ENCODE peak calls at places on chromosomes 11 and 22, in five cellular contexts. One of them, this sample, is unnamed. For H3K4me1, the result is how much of the 10 kb centered on the place peaks cover.

GRCh38 chr22:19766506-19767426 is 6.2 kb downstream of the TBX1 start:
- DNase-seq in cardiac muscle cell: peak
- DNase-seq in OCI-LY7: peak
- DNase-seq in CD4-positive, CD25-positive, alpha-beta regulatory T cell: peak
- DNase-seq in thoracic aorta: no peak
- DNase-seq in this sample: peak

GRCh38 chr11:91800208-91800914 is 424.3 kb upstream of the FAT3 start:
- DNase-seq in cardiac muscle cell: no peak
- DNase-seq in OCI-LY7: no peak
- DNase-seq in CD4-positive, CD25-positive, alpha-beta regulatory T cell: no peak
- DNase-seq in thoracic aorta: no peak
- DNase-seq in this sample: no peak

GRCh38 chr22:36417281-36417686 is 29.5 kb upstream of the MYH9 start:
- DNase-seq in cardiac muscle cell: no peak
- DNase-seq in OCI-LY7: peak
- DNase-seq in CD4-positive, CD25-positive, alpha-beta regulatory T cell: no peak
- DNase-seq in thoracic aorta: no peak
- DNase-seq in this sample: no peak

GRCh38 chr22:37260939-37261338 is 16.9 kb upstream of the RAC2 start:
- DNase-seq in cardiac muscle cell: peak
- DNase-seq in OCI-LY7: peak
- DNase-seq in CD4-positive, CD25-positive, alpha-beta regulatory T cell: peak
- DNase-seq in thoracic aorta: no peak
- DNase-seq in this sample: no peak

GRCh38 chr11:132980721-132981120 is 551.6 kb downstream of the OPCML start:
- DNase-seq in cardiac muscle cell: no peak
- DNase-seq in OCI-LY7: no peak
- DNase-seq in CD4-positive, CD25-positive, alpha-beta regulatory T cell: no peak
- DNase-seq in thoracic aorta: no peak
- DNase-seq in this sample: no peak

GRCh38 chr11:57775474-57775873 is 13.9 kb downstream of the CTNND1 start:
- DNase-seq in cardiac muscle cell: no peak
- DNase-seq in OCI-LY7: no peak
- DNase-seq in CD4-positive, CD25-positive, alpha-beta regulatory T cell: no peak
- DNase-seq in thoracic aorta: no peak
- DNase-seq in this sample: no peak

GRCh38 chr22:17753401-17753989 is 20.8 kb downstream of the BID start:
- DNase-seq in cardiac muscle cell: no peak
- DNase-seq in OCI-LY7: no peak
- DNase-seq in CD4-positive, CD25-positive, alpha-beta regulatory T cell: no peak
- DNase-seq in thoracic aorta: no peak
- DNase-seq in this sample: no peak

GRCh38 chr11:31779268-31779879 is 31.7 kb downstream of the PAX6 start:
- DNase-seq in cardiac muscle cell: no peak
- DNase-seq in OCI-LY7: no peak
- DNase-seq in CD4-positive, CD25-positive, alpha-beta regulatory T cell: no peak
- DNase-seq in thoracic aorta: no peak
- DNase-seq in this sample: no peak

GRCh38 chr11:40133526-40133925 is 1325.9 kb downstream of the LRRC4C start:
- DNase-seq in cardiac muscle cell: no peak
- DNase-seq in OCI-LY7: no peak
- DNase-seq in CD4-positive, CD25-positive, alpha-beta regulatory T cell: no peak
- DNase-seq in thoracic aorta: no peak
- DNase-seq in this sample: no peak

GRCh38 chr22:41256898-41257260 is 16.1 kb upstream of the CHADL start:
- DNase-seq in cardiac muscle cell: no peak
- DNase-seq in OCI-LY7: no peak
- DNase-seq in CD4-positive, CD25-positive, alpha-beta regulatory T cell: no peak
- DNase-seq in thoracic aorta: no peak
- DNase-seq in this sample: no peak

GRCh38 chr22:26527574-26528465 is 15.5 kb upstream of the TFIP11 start:
- DNase-seq in cardiac muscle cell: peak
- DNase-seq in OCI-LY7: no peak
- DNase-seq in CD4-positive, CD25-positive, alpha-beta regulatory T cell: no peak
- DNase-seq in thoracic aorta: no peak
- DNase-seq in this sample: peak

GRCh38 chr11:74731301-74732094 is at the start of gene CHRDL2:
- DNase-seq in cardiac muscle cell: peak
- DNase-seq in OCI-LY7: no peak
- DNase-seq in CD4-positive, CD25-positive, alpha-beta regulatory T cell: no peak
- DNase-seq in thoracic aorta: no peak
- DNase-seq in this sample: no peak

GRCh38 chr11:118373871-118374270 is 14.5 kb downstream of the UBE4A start:
- DNase-seq in cardiac muscle cell: no peak
- DNase-seq in OCI-LY7: no peak
- DNase-seq in CD4-positive, CD25-positive, alpha-beta regulatory T cell: no peak
- DNase-seq in thoracic aorta: no peak
- DNase-seq in this sample: no peak

GRCh38 chr11:70951139-70951804 is 301.1 kb downstream of the SHANK2 start:
- DNase-seq in cardiac muscle cell: no peak
- DNase-seq in OCI-LY7: peak
- DNase-seq in CD4-positive, CD25-positive, alpha-beta regulatory T cell: no peak
- DNase-seq in thoracic aorta: no peak
- DNase-seq in this sample: no peak

GRCh38 chr11:79253280-79253679 is 187.6 kb downstream of the TENM4 start:
- DNase-seq in cardiac muscle cell: no peak
- DNase-seq in OCI-LY7: no peak
- DNase-seq in CD4-positive, CD25-positive, alpha-beta regulatory T cell: no peak
- DNase-seq in thoracic aorta: no peak
- DNase-seq in this sample: no peak

GRCh38 chr11:117983163-117983475 is 3.1 kb upstream of the IL10RA start:
- DNase-seq in cardiac muscle cell: no peak
- DNase-seq in OCI-LY7: no peak
- DNase-seq in CD4-positive, CD25-positive, alpha-beta regulatory T cell: no peak
- DNase-seq in thoracic aorta: no peak
- DNase-seq in this sample: no peak

GRCh38 chr11:57680552-57680874 is 12.6 kb downstream of the ZDHHC5 start:
- DNase-seq in cardiac muscle cell: no peak
- DNase-seq in OCI-LY7: no peak
- DNase-seq in CD4-positive, CD25-positive, alpha-beta regulatory T cell: no peak
- DNase-seq in thoracic aorta: no peak
- DNase-seq in this sample: no peak

GRCh38 chr11:27820249-27820648 is 120.0 kb upstream of the BDNF start:
- DNase-seq in cardiac muscle cell: no peak
- DNase-seq in OCI-LY7: no peak
- DNase-seq in CD4-positive, CD25-positive, alpha-beta regulatory T cell: no peak
- DNase-seq in thoracic aorta: no peak
- DNase-seq in this sample: no peak

GRCh38 chr11:86802601-86803051 is 2.3 kb downstream of the PRSS23 start:
- DNase-seq in cardiac muscle cell: peak
- DNase-seq in OCI-LY7: peak
- DNase-seq in CD4-positive, CD25-positive, alpha-beta regulatory T cell: no peak
- DNase-seq in thoracic aorta: no peak
- DNase-seq in this sample: no peak

GRCh38 chr11:64303109-64304031 is 2.0 kb upstream of the ESRRA start:
- DNase-seq in cardiac muscle cell: no peak
- DNase-seq in OCI-LY7: no peak
- DNase-seq in CD4-positive, CD25-positive, alpha-beta regulatory T cell: no peak
- DNase-seq in thoracic aorta: no peak
- DNase-seq in this sample: no peak

GRCh38 chr11:126352934-126353801 is 2.3 kb upstream of the ST3GAL4 start:
- DNase-seq in cardiac muscle cell: no peak
- DNase-seq in OCI-LY7: peak
- DNase-seq in CD4-positive, CD25-positive, alpha-beta regulatory T cell: no peak
- DNase-seq in thoracic aorta: no peak
- DNase-seq in this sample: no peak

GRCh38 chr11:96342131-96342970 is 644 bp downstream of the MAML2 start:
- DNase-seq in cardiac muscle cell: no peak
- DNase-seq in OCI-LY7: peak
- DNase-seq in CD4-positive, CD25-positive, alpha-beta regulatory T cell: no peak
- DNase-seq in thoracic aorta: no peak
- DNase-seq in this sample: no peak

GRCh38 chr22:46256358-46256958 is 6.4 kb upstream of the CDPF1 start:
- DNase-seq in cardiac muscle cell: no peak
- DNase-seq in OCI-LY7: no peak
- DNase-seq in CD4-positive, CD25-positive, alpha-beta regulatory T cell: no peak
- DNase-seq in thoracic aorta: no peak
- DNase-seq in this sample: no peak

GRCh38 chr22:47386812-47387510 is 624.5 kb downstream of the TBC1D22A start:
- DNase-seq in cardiac muscle cell: no peak
- DNase-seq in OCI-LY7: no peak
- DNase-seq in CD4-positive, CD25-positive, alpha-beta regulatory T cell: no peak
- DNase-seq in thoracic aorta: no peak
- DNase-seq in this sample: no peak

GRCh38 chr22:33658775-33659174 is 261.5 kb downstream of the LARGE1 start:
- DNase-seq in cardiac muscle cell: no peak
- DNase-seq in OCI-LY7: no peak
- DNase-seq in CD4-positive, CD25-positive, alpha-beta regulatory T cell: no peak
- DNase-seq in thoracic aorta: no peak
- DNase-seq in this sample: peak

GRCh38 chr11:13440100-13440855 is 22.7 kb downstream of the BTBD10 start:
- DNase-seq in cardiac muscle cell: peak
- DNase-seq in OCI-LY7: no peak
- DNase-seq in CD4-positive, CD25-positive, alpha-beta regulatory T cell: no peak
- DNase-seq in thoracic aorta: no peak
- DNase-seq in this sample: no peak

GRCh38 chr11:120337133-120337895 is 1.1 kb downstream of the ARHGEF12 start:
- DNase-seq in cardiac muscle cell: peak
- DNase-seq in OCI-LY7: peak
- DNase-seq in CD4-positive, CD25-positive, alpha-beta regulatory T cell: no peak
- DNase-seq in thoracic aorta: peak
- DNase-seq in this sample: peak

GRCh38 chr11:19441752-19442553 is 201.2 kb upstream of the E2F8 start:
- DNase-seq in cardiac muscle cell: peak
- DNase-seq in OCI-LY7: peak
- DNase-seq in CD4-positive, CD25-positive, alpha-beta regulatory T cell: no peak
- DNase-seq in thoracic aorta: peak
- DNase-seq in this sample: no peak

GRCh38 chr22:35409783-35410662 is 10.1 kb downstream of the MCM5 start:
- DNase-seq in cardiac muscle cell: no peak
- DNase-seq in OCI-LY7: peak
- DNase-seq in CD4-positive, CD25-positive, alpha-beta regulatory T cell: no peak
- DNase-seq in thoracic aorta: no peak
- DNase-seq in this sample: no peak

GRCh38 chr22:16829985-16830384 is 4.8 kb upstream of the XKR3 start:
- DNase-seq in cardiac muscle cell: no peak
- DNase-seq in OCI-LY7: no peak
- DNase-seq in CD4-positive, CD25-positive, alpha-beta regulatory T cell: no peak
- DNase-seq in thoracic aorta: no peak
- DNase-seq in this sample: no peak

GRCh38 chr11:67316882-67317364 is 13.6 kb downstream of the SSH3 start:
- DNase-seq in cardiac muscle cell: no peak
- DNase-seq in OCI-LY7: no peak
- DNase-seq in CD4-positive, CD25-positive, alpha-beta regulatory T cell: no peak
- DNase-seq in thoracic aorta: no peak
- DNase-seq in this sample: no peak

GRCh38 chr11:112822478-112823274 is 138.5 kb upstream of the NCAM1 start:
- DNase-seq in cardiac muscle cell: no peak
- DNase-seq in OCI-LY7: no peak
- DNase-seq in CD4-positive, CD25-positive, alpha-beta regulatory T cell: no peak
- DNase-seq in thoracic aorta: no peak
- DNase-seq in this sample: no peak

GRCh38 chr11:107916671-107917241 is 11.5 kb upstream of the RAB39A start:
- DNase-seq in cardiac muscle cell: peak
- DNase-seq in OCI-LY7: peak
- DNase-seq in CD4-positive, CD25-positive, alpha-beta regulatory T cell: peak
- DNase-seq in thoracic aorta: no peak
- DNase-seq in this sample: no peak

GRCh38 chr11:74680703-74681531 is 50.3 kb downstream of the CHRDL2 start:
- DNase-seq in cardiac muscle cell: no peak
- DNase-seq in OCI-LY7: no peak
- DNase-seq in CD4-positive, CD25-positive, alpha-beta regulatory T cell: no peak
- DNase-seq in thoracic aorta: no peak
- DNase-seq in this sample: no peak

GRCh38 chr11:120344302-120345004 is 8.2 kb downstream of the ARHGEF12 start:
- DNase-seq in cardiac muscle cell: no peak
- DNase-seq in OCI-LY7: peak
- DNase-seq in CD4-positive, CD25-positive, alpha-beta regulatory T cell: peak
- DNase-seq in thoracic aorta: no peak
- DNase-seq in this sample: no peak

DNA sequence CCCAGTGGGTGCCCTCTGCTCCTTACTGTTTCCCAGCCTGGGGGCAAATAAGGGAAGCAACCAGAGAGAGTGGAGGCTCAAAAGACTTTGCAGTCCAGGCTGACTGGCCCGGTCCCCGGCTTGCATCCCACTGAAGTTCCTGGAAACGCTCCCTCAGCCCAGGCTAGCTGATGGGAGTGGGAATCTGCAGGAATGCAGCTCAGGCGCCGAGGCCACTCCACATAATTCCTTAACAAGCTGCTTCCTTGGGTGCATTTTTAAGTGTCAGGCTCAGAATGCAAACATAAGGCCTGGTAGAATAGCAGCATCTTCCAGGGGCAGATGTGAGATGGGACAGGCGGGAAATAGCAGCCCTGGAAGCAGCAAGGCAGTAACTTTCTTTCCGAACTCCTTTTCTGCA is 39.1 kb downstream of the RPL27A start:
- DNase-seq in cardiac muscle cell: no peak
- DNase-seq in OCI-LY7: no peak
- DNase-seq in CD4-positive, CD25-positive, alpha-beta regulatory T cell: no peak
- DNase-seq in thoracic aorta: no peak
- DNase-seq in this sample: no peak
- H3K27ac ChIP-seq in cardiac muscle cell: no peak
- H3K27ac ChIP-seq in OCI-LY7: no peak
- H3K27ac ChIP-seq in CD4-positive, CD25-positive, alpha-beta regulatory T cell: no peak
- H3K27ac ChIP-seq in thoracic aorta: peak
- H3K27ac ChIP-seq in this sample: peak

GRCh38 chr22:27797793-27798525 is 3.6 kb downstream of the MN1 start:
- DNase-seq in cardiac muscle cell: peak
- DNase-seq in OCI-LY7: no peak
- DNase-seq in CD4-positive, CD25-positive, alpha-beta regulatory T cell: no peak
- DNase-seq in thoracic aorta: no peak
- DNase-seq in this sample: no peak

GRCh38 chr22:27796829-27797792 is 4.4 kb downstream of the MN1 start:
- DNase-seq in cardiac muscle cell: no peak
- DNase-seq in OCI-LY7: no peak
- DNase-seq in CD4-positive, CD25-positive, alpha-beta regulatory T cell: no peak
- DNase-seq in thoracic aorta: no peak
- DNase-seq in this sample: peak

GRCh38 chr22:27794244-27794643 is 7.3 kb downstream of the MN1 start:
- DNase-seq in cardiac muscle cell: peak
- DNase-seq in OCI-LY7: no peak
- DNase-seq in CD4-positive, CD25-positive, alpha-beta regulatory T cell: no peak
- DNase-seq in thoracic aorta: no peak
- DNase-seq in this sample: no peak

GRCh38 chr22:27795053-27795452 is 6.5 kb downstream of the MN1 start:
- DNase-seq in cardiac muscle cell: peak
- DNase-seq in OCI-LY7: no peak
- DNase-seq in CD4-positive, CD25-positive, alpha-beta regulatory T cell: no peak
- DNase-seq in thoracic aorta: no peak
- DNase-seq in this sample: no peak

GRCh38 chr22:27796118-27796517 is 5.4 kb downstream of the MN1 start:
- DNase-seq in cardiac muscle cell: no peak
- DNase-seq in OCI-LY7: no peak
- DNase-seq in CD4-positive, CD25-positive, alpha-beta regulatory T cell: no peak
- DNase-seq in thoracic aorta: no peak
- DNase-seq in this sample: no peak
- H3K4me3 ChIP-seq in cardiac muscle cell: peak
- H3K4me3 ChIP-seq in OCI-LY7: no peak
- H3K4me3 ChIP-seq in CD4-positive, CD25-positive, alpha-beta regulatory T cell: no peak
- H3K4me3 ChIP-seq in thoracic aorta: peak
- H3K4me3 ChIP-seq in this sample: peak

GRCh38 chr22:38925571-38926041 is 31.8 kb upstream of the APOBEC3A start:
- DNase-seq in cardiac muscle cell: no peak
- DNase-seq in OCI-LY7: no peak
- DNase-seq in CD4-positive, CD25-positive, alpha-beta regulatory T cell: no peak
- DNase-seq in thoracic aorta: no peak
- DNase-seq in this sample: no peak
- H3K4me1 ChIP-seq in cardiac muscle cell: under half
- H3K4me1 ChIP-seq in OCI-LY7: under half
- H3K4me1 ChIP-seq in CD4-positive, CD25-positive, alpha-beta regulatory T cell: under half
- H3K4me1 ChIP-seq in thoracic aorta: under half
- H3K4me1 ChIP-seq in this sample: under half

GRCh38 chr11:1261241-1262071 is 38.6 kb downstream of the MUC5B start:
- DNase-seq in cardiac muscle cell: no peak
- DNase-seq in OCI-LY7: no peak
- DNase-seq in CD4-positive, CD25-positive, alpha-beta regulatory T cell: no peak
- DNase-seq in thoracic aorta: no peak
- DNase-seq in this sample: no peak
- H3K27ac ChIP-seq in cardiac muscle cell: no peak
- H3K27ac ChIP-seq in OCI-LY7: no peak
- H3K27ac ChIP-seq in CD4-positive, CD25-positive, alpha-beta regulatory T cell: no peak
- H3K27ac ChIP-seq in thoracic aorta: no peak
- H3K27ac ChIP-seq in this sample: no peak